ENCODE peak calls at places on chromosomes 11 and 22, in nine cellular contexts. V is fibroblast of lung; G is effector memory CD4-positive, alpha-beta T cell; U is neuronal stem cell; X is OCI-LY7; E is neural progenitor cell; M is cardiac muscle cell; I is mesenchymal stem cell; B is lung. L is an unnamed sample. For H3K4me1 and H3K9me3, the result is how much of the 10 kb centered on the place peaks cover.

GRCh38 chr11:98536023-98536422 is 484.7 kb upstream of the CNTN5 start:
- DNase-seq in V (no peak), G (no peak), U (no peak), X (no peak), E (no peak), M (no peak), I (no peak), B (no peak), L (no peak)

GRCh38 chr22:30383061-30383460 is 4.2 kb downstream of the RNF215 start:
- DNase-seq in V (no peak), G (no peak), U (no peak), X (no peak), E (no peak), M (no peak), I (no peak), B (no peak), L (no peak)

GRCh38 chr11:5553347-5553746 is 5.0 kb upstream of the OR52H1 start:
- DNase-seq in V (no peak), G (no peak), U (no peak), X (no peak), E (no peak), M (no peak), I (no peak), B (no peak), L (no peak)

GRCh38 chr11:75644370-75644769 is 24.5 kb downstream of the MAP6 start:
- DNase-seq in V (no peak), G (no peak), U (no peak), X (no peak), E (no peak), M (no peak), I (no peak), B (no peak), L (no peak)

GRCh38 chr11:70603064-70603755 is 204.9 kb downstream of the CTTN start:
- DNase-seq in V (no peak), G (no peak), U (no peak), X (no peak), E (no peak), M (no peak), I (no peak), B (no peak), L (peak)

GRCh38 chr11:114088836-114089235 is 29.3 kb downstream of the ZBTB16 start:
- DNase-seq in V (no peak), G (no peak), U (no peak), X (no peak), E (no peak), M (no peak), I (no peak), B (no peak), L (no peak)

GRCh38 chr11:131668867-131669780 is 298.7 kb downstream of the NTM start:
- DNase-seq in V (peak), G (no peak), U (peak), X (peak), E (peak), M (peak), I (peak), B (peak), L (no peak)

GRCh38 chr11:79375818-79376550 is 64.8 kb downstream of the TENM4 start:
- DNase-seq in V (no peak), G (no peak), U (no peak), X (no peak), E (peak), M (no peak), I (no peak), B (no peak), L (no peak)

GRCh38 chr22:22074634-22075381 is 92.2 kb upstream of the TOP3B start:
- DNase-seq in V (peak), G (no peak), U (no peak), X (no peak), E (no peak), M (no peak), I (no peak), B (no peak), L (no peak)

GRCh38 chr11:1744137-1744878 is 6.1 kb downstream of the IFITM10 start:
- DNase-seq in V (no peak), G (no peak), U (no peak), X (no peak), E (no peak), M (no peak), I (no peak), B (no peak), L (peak)

GRCh38 chr11:72782081-72782920 is 11.5 kb downstream of the STARD10 start:
- DNase-seq in V (no peak), G (no peak), U (no peak), X (peak), E (peak), M (peak), I (no peak), B (no peak), L (peak)

GRCh38 chr11:64947202-64947814 is 11.6 kb upstream of the GPHA2 start:
- DNase-seq in V (no peak), G (no peak), U (no peak), X (no peak), E (no peak), M (no peak), I (no peak), B (no peak), L (no peak)

GRCh38 chr22:27715078-27715477 is 86.5 kb downstream of the MN1 start:
- DNase-seq in V (no peak), G (no peak), U (peak), X (no peak), E (peak), M (no peak), I (no peak), B (no peak), L (peak)

GRCh38 chr11:116636341-116636968 is 136.3 kb downstream of the BUD13 start:
- DNase-seq in V (no peak), G (no peak), U (no peak), X (no peak), E (no peak), M (no peak), I (no peak), B (no peak), L (no peak)

GRCh38 chr22:39463931-39464390 is 7.1 kb downstream of the MGAT3 start:
- DNase-seq in V (peak), G (no peak), U (no peak), X (no peak), E (no peak), M (no peak), I (no peak), B (peak), L (peak)

GRCh38 chr11:108562746-108563581 is 30.6 kb downstream of the EXPH5 start:
- DNase-seq in V (no peak), G (no peak), U (no peak), X (no peak), E (peak), M (no peak), I (no peak), B (no peak), L (no peak)

GRCh38 chr11:27040302-27041115 is at the start of gene BBOX1:
- DNase-seq in V (no peak), G (no peak), U (no peak), X (peak), E (no peak), M (no peak), I (no peak), B (no peak), L (no peak)

GRCh38 chr11:84019576-84020194 is 733.5 kb upstream of the CCDC90B start:
- DNase-seq in V (peak), G (no peak), U (no peak), X (no peak), E (no peak), M (no peak), I (peak), B (no peak), L (no peak)

GRCh38 chr11:111531687-111532364 is 8.7 kb upstream of the LAYN start:
- DNase-seq in V (peak), G (no peak), U (no peak), X (no peak), E (no peak), M (no peak), I (peak), B (no peak), L (no peak)

GRCh38 chr22:37018086-37018814 is 997 bp downstream of the TST start:
- DNase-seq in V (no peak), G (no peak), U (no peak), X (no peak), E (no peak), M (no peak), I (no peak), B (no peak), L (no peak)

GRCh38 chr22:20523118-20523983 is 15.9 kb downstream of the MED15 start:
- DNase-seq in V (peak), G (no peak), U (no peak), X (no peak), E (no peak), M (no peak), I (peak), B (no peak), L (no peak)

GRCh38 chr11:63813563-63814382 is 517 bp downstream of the SPINDOC start:
- DNase-seq in V (peak), G (no peak), U (peak), X (peak), E (peak), M (peak), I (peak), B (peak), L (peak)

GRCh38 chr11:121347805-121348204 is 55.2 kb downstream of the SC5D start:
- DNase-seq in V (no peak), G (no peak), U (no peak), X (no peak), E (no peak), M (no peak), I (no peak), B (no peak), L (no peak)
- H3K4me1 ChIP-seq in V (under half), G (under half), U (under half), X (half or more), E (under half), M (under half), I (under half), B (under half), L (under half)

DNA sequence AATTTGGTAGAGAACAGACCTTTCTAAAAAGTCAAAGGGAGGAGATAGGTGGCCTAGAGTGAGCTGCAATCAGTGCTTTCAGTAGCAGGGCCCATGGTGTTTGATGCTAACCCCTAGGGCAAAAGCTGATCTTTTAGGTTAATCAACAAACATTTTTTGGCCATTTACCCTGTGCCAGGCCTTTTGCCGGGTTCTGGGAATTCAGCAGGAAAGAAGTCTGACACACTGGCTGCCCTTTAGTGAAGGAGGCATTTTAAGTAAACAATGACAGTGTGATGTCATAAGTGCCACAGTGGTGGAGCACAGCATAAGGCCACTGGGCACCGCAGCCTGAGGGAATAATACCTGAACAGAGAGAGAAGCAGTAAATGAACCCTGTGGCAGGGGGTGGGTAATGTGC is 29.0 kb downstream of the C22orf31 start:
- DNase-seq in V (peak), G (no peak), U (no peak), X (no peak), E (no peak), M (no peak), I (peak), B (no peak), L (no peak)
- H3K9me3 ChIP-seq in V (under half), G (under half), U (under half), X (under half), E (under half), M (under half), I (under half), B (under half), L (under half)

DNA sequence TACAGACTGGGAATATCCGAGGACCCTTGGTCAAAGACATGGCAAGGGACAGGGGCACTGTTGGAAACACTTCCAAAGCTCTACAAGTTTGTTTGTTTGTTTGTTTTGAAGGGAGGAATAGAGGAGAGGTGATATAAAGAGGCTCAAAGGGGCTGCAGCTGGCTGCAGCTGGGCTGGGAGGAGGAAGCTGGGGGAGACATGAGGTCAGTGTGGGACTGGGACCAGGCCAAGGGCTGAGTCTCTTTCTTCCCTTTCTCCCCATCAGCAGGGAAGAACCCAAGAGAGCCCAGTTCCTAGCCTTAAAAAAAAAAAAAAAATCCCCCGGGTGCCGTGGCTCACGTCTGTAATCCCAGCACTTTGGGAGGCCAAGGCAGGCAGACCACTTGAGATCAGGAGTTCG is 5.0 kb downstream of the RHOG start:
- DNase-seq in V (no peak), G (no peak), U (no peak), X (no peak), E (no peak), M (no peak), I (no peak), B (no peak), L (no peak)
- H3K4me1 ChIP-seq in V (under half), G (half or more), U (under half), X (half or more), E (under half), M (under half), I (under half), B (half or more), L (under half)

DNA sequence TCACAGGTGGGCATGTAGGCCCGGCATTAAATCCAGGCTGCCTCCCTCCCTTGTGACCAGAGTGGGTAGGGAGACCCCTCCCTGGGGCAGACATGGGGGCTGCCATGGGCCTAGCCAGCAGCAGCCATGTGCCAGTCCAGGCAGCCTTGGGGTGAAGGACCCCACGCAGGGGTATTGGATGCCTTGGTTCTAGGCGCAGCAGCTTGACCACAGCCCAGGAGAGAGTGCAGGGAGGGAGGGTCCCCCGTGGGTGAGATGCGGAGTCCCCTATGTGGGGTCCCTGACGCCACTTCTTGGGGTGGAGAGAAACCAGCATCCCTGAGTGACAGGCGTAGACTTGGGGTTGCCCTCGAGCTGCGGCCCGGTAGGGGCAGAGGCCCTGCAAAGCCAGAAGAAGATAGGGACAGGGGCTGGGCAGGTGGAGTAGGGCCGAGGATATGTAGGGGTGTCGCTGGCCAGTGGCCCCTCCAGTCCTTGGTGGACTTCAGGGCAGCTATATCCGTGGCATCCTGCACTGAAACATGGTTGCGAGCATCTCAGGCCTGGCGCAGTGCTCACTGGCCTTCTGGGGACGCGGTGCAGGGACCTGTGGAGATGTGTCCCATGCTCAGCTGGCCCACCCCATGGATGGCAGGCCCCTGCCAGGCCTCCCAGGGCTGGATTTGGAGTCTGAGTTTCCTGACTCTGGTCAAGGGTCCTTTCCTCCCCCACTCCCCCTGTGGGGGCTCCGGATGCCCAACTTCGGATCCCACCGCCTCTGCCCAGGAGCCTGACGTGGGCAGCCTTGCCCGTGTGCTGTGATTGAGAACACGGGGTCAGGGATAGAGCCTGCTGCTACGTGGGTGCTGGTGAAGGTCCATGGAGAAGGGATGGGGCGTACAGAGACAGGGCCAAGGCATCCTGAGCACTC is 1179.8 kb downstream of the BRD1 start:
- DNase-seq in V (no peak), G (no peak), U (no peak), X (no peak), E (no peak), M (no peak), I (no peak), B (no peak), L (no peak)
- H3K9me3 ChIP-seq in V (under half), G (under half), U (under half), X (under half), E (under half), M (under half), I (under half), B (under half), L (under half)

DNA sequence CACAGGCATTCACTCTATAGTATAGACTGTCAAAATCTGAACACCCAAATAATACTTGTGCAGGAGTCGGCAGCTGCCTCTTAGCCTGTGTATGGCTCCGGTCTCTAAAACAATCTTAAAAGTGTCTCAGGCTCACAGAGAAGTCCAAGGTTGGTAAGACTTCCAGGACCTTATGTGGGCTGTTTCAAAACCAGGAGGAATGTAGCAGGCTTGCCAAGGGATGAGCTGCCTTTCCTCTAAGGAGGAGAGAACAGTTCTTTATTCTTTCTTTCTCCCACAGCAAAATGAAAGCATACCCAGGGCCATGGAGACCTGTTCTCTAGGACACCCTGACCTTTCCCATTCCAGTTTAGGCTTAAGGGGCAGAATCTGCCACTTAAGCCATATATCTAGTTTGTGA is 176.5 kb downstream of the TRPC6 start:
- DNase-seq in V (no peak), G (no peak), U (no peak), X (no peak), E (no peak), M (no peak), I (no peak), B (no peak), L (no peak)
- H3K4me1 ChIP-seq in V (under half), G (under half), U (under half), X (under half), E (under half), M (under half), I (under half), B (under half), L (under half)

GRCh38 chr22:48954781-48955311 is 872.8 kb downstream of the BRD1 start:
- DNase-seq in V (no peak), G (no peak), U (no peak), X (no peak), E (no peak), M (no peak), I (no peak), B (peak), L (no peak)

GRCh38 chr22:48952256-48953102 is 875.2 kb downstream of the BRD1 start:
- DNase-seq in V (no peak), G (no peak), U (no peak), X (no peak), E (no peak), M (no peak), I (no peak), B (peak), L (no peak)

GRCh38 chr22:48951836-48952235 is 875.8 kb downstream of the BRD1 start:
- DNase-seq in V (no peak), G (no peak), U (no peak), X (no peak), E (no peak), M (no peak), I (no peak), B (peak), L (no peak)

GRCh38 chr22:48953830-48954229 is 873.8 kb downstream of the BRD1 start:
- DNase-seq in V (no peak), G (no peak), U (no peak), X (no peak), E (no peak), M (no peak), I (no peak), B (peak), L (no peak)

DNA sequence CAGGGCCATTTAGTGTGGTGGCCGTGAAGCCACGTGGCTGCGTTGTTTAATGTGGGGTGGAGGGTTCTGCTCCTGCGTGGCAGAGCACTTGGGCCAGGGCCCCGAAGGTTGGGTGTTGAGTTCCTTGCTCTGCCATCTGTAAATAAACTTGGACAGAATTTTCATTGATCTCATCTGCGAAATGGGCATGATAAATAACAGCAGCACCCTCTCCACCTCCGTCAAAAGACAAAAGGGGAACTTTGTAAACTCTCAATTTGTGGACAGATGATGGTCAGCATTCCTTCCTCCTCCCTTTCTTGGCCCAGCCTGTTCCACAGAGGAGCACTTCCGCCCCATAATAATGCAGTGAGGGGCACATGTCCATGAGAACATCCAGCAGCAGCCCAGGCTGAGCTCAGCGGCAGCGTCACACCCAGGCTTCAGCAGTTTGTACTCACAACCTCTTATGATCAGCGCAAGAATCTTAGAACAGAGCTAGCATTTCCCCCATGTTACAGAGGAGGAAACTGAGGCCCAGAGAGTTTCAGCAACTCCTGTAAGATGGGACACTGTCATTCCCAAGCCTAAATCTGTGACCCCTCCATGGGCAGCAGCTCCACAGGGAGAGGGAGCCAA is 874.5 kb downstream of the BRD1 start:
- DNase-seq in V (no peak), G (no peak), U (no peak), X (no peak), E (no peak), M (no peak), I (no peak), B (no peak), L (no peak)
- H3K9me3 ChIP-seq in V (under half), G (under half), U (under half), X (under half), E (under half), M (under half), I (under half), B (under half), L (under half)

GRCh38 chr22:38292694-38293093 is 19.9 kb upstream of the TMEM184B start:
- DNase-seq in V (peak), G (no peak), U (no peak), X (no peak), E (no peak), M (no peak), I (peak), B (no peak), L (no peak)

GRCh38 chr22:38289583-38290082 is 16.8 kb upstream of the TMEM184B start:
- DNase-seq in V (no peak), G (no peak), U (no peak), X (no peak), E (no peak), M (no peak), I (no peak), B (peak), L (no peak)

GRCh38 chr22:38294193-38294592 is 21.4 kb upstream of the TMEM184B start:
- DNase-seq in V (no peak), G (no peak), U (no peak), X (no peak), E (no peak), M (no peak), I (no peak), B (no peak), L (no peak)

GRCh38 chr22:38290347-38290746 is 17.5 kb upstream of the TMEM184B start:
- DNase-seq in V (no peak), G (no peak), U (no peak), X (peak), E (no peak), M (no peak), I (no peak), B (no peak), L (no peak)

GRCh38 chr22:38291201-38291777 is 18.5 kb upstream of the TMEM184B start:
- DNase-seq in V (no peak), G (no peak), U (no peak), X (no peak), E (no peak), M (no peak), I (no peak), B (no peak), L (no peak)
- H3K4me1 ChIP-seq in V (under half), G (under half), U (under half), X (under half), E (under half), M (under half), I (under half), B (under half), L (under half)

GRCh38 chr22:47388778-47389177 is 626.3 kb downstream of the TBC1D22A start:
- DNase-seq in V (no peak), G (no peak), U (no peak), X (no peak), E (no peak), M (no peak), I (no peak), B (no peak), L (no peak)
- H3K9me3 ChIP-seq in V (under half), G (under half), U (under half), X (under half), E (under half), M (under half), I (under half), B (under half), L (under half)

GRCh38 chr22:25403284-25403606 is 161.2 kb upstream of the GRK3 start:
- DNase-seq in V (peak), G (no peak), U (no peak), X (no peak), E (no peak), M (no peak), I (peak), B (no peak), L (no peak)
- H3K4me1 ChIP-seq in V (under half), G (under half), U (under half), X (under half), E (under half), M (under half), I (under half), B (under half), L (under half)

L was measured in psoas muscle.